ENCODE peak calls at places on chromosomes 4 and X, in seven cellular contexts. B is T1000; Y is GOT3; I is IMR-90; M is activated CD4-positive, alpha-beta T cell treated with anti-CD3 and anti-CD28 coated beads, Interleukin-2, amount 50 U/mL, for 48 hours; H is NAMALWA; Q is NCI-H774. G is an unnamed sample.
A peak's percentile ranks its signal among the peaks of the same experiment; 100 is the strongest.

GRCh38 chr4:112519689-112520597 is 4.0 kb upstream of the NEUROG2 start:
- DNase-seq in B (no peak), Y (no peak), I (no peak), M (peak; percentile 21), H (no peak), Q (no peak), G (no peak)

GRCh38 chr4:86720508-86721068 is 126.5 kb downstream of the PTPN13 start:
- DNase-seq in B (no peak), Y (no peak), I (peak; percentile 33), M (no peak), H (no peak), Q (no peak), G (no peak)

GRCh38 chr4:848803-849477 is 23.0 kb upstream of the CPLX1 start:
- DNase-seq in B (no peak), Y (no peak), I (no peak), M (no peak), H (no peak), Q (no peak), G (no peak)

GRCh38 chrX:46758956-46759644 is at the start of gene SLC9A7:
- DNase-seq in B (peak; percentile 48), Y (peak; percentile 50), I (peak; percentile 61), M (peak; percentile 83), H (peak; percentile 87), Q (peak; percentile 72), G (peak; percentile 43)

GRCh38 chrX:24902808-24903207 is 113.0 kb downstream of the ARX start:
- DNase-seq in B (no peak), Y (no peak), I (peak; percentile 96), M (no peak), H (no peak), Q (no peak), G (no peak)

GRCh38 chrX:50606300-50606950 is 135.8 kb upstream of the DGKK start:
- DNase-seq in B (no peak), Y (no peak), I (no peak), M (no peak), H (no peak), Q (no peak), G (no peak)

GRCh38 chr4:172962564-172963353 is 205.9 kb upstream of the GALNT7 start:
- DNase-seq in B (peak; percentile 48), Y (no peak), I (peak; percentile 96), M (no peak), H (no peak), Q (peak; percentile 8), G (peak; percentile 68)

GRCh38 chr4:5793514-5793913 is 82.5 kb downstream of the EVC start:
- DNase-seq in B (no peak), Y (no peak), I (no peak), M (no peak), H (no peak), Q (no peak), G (no peak)

GRCh38 chrX:10296581-10296980 is 139.8 kb downstream of the CLCN4 start:
- DNase-seq in B (no peak), Y (no peak), I (peak; percentile 82), M (no peak), H (no peak), Q (no peak), G (no peak)

GRCh38 chr4:89685277-89685676 is 151.7 kb downstream of the SNCA start:
- DNase-seq in B (no peak), Y (no peak), I (no peak), M (no peak), H (no peak), Q (no peak), G (no peak)

GRCh38 chrX:63934160-63934559 is 149.1 kb upstream of the ARHGEF9 start:
- DNase-seq in B (no peak), Y (no peak), I (no peak), M (no peak), H (no peak), Q (no peak), G (no peak)

GRCh38 chr4:41120297-41121217 is 93.8 kb downstream of the APBB2 start:
- DNase-seq in B (no peak), Y (no peak), I (peak; percentile 59), M (no peak), H (no peak), Q (no peak), G (no peak)

GRCh38 chrX:154596290-154596929 is 11.5 kb downstream of the CTAG1A start:
- DNase-seq in B (peak; percentile 56), Y (no peak), I (peak; percentile 16), M (no peak), H (no peak), Q (no peak), G (no peak)

GRCh38 chrX:49058794-49059193 is at the start of gene CCDC120:
- DNase-seq in B (no peak), Y (no peak), I (no peak), M (no peak), H (no peak), Q (no peak), G (no peak)

GRCh38 chr4:51843309-51844156 is 580 bp downstream of the DCUN1D4 start:
- DNase-seq in B (no peak), Y (no peak), I (peak; percentile 56), M (no peak), H (peak; percentile 46), Q (peak; percentile 70), G (peak; percentile 63)

GRCh38 chr4:56261027-56261426 is 126.3 kb downstream of the AASDH start:
- DNase-seq in B (no peak), Y (no peak), I (no peak), M (peak; percentile 66), H (no peak), Q (no peak), G (no peak)

GRCh38 chrX:68114573-68115199 is 318.6 kb downstream of the OPHN1 start:
- DNase-seq in B (no peak), Y (no peak), I (peak; percentile 16), M (no peak), H (peak; percentile 0), Q (no peak), G (no peak)

GRCh38 chr4:159026329-159026728 is 76.5 kb upstream of the RAPGEF2 start:
- DNase-seq in B (no peak), Y (no peak), I (no peak), M (no peak), H (peak; percentile 19), Q (no peak), G (no peak)

GRCh38 chr4:183505556-183506388 is 914 bp downstream of the ING2 start:
- DNase-seq in B (peak; percentile 37), Y (peak; percentile 30), I (peak; percentile 84), M (peak; percentile 88), H (peak; percentile 90), Q (peak; percentile 28), G (peak; percentile 36)

GRCh38 chrX:129706395-129707072 is 32.2 kb upstream of the XPNPEP2 start:
- DNase-seq in B (no peak), Y (no peak), I (no peak), M (no peak), H (no peak), Q (peak; percentile 34), G (peak; percentile 33)

GRCh38 chrX:144730486-144730885 is 516.8 kb upstream of the SPANXN1 start:
- DNase-seq in B (no peak), Y (no peak), I (no peak), M (no peak), H (no peak), Q (no peak), G (no peak)

GRCh38 chr4:8342651-8343050 is 73.1 kb downstream of the HTRA3 start:
- DNase-seq in B (no peak), Y (no peak), I (no peak), M (no peak), H (no peak), Q (no peak), G (no peak)

GRCh38 chr4:113049421-113050355 is at the start of gene ANK2:
- DNase-seq in B (no peak), Y (no peak), I (no peak), M (no peak), H (no peak), Q (peak; percentile 54), G (peak; percentile 40)

GRCh38 chr4:11704136-11704535 is 275.4 kb upstream of the HS3ST1 start:
- DNase-seq in B (no peak), Y (no peak), I (no peak), M (no peak), H (no peak), Q (no peak), G (no peak)

GRCh38 chr4:89681219-89681618 is 155.7 kb downstream of the SNCA start:
- DNase-seq in B (no peak), Y (no peak), I (no peak), M (no peak), H (no peak), Q (no peak), G (peak; percentile 55)

GRCh38 chrX:129777218-129777768 is 2.5 kb upstream of the SASH3 start:
- DNase-seq in B (no peak), Y (peak; percentile 7), I (no peak), M (peak; percentile 75), H (peak; percentile 76), Q (no peak), G (no peak)

GRCh38 chr4:158172558-158173258 is at the start of gene GASK1B:
- DNase-seq in B (no peak), Y (no peak), I (peak; percentile 64), M (no peak), H (peak; percentile 73), Q (peak; percentile 4), G (no peak)

GRCh38 chrX:81866873-81867272 is 665.0 kb downstream of the SH3BGRL start:
- DNase-seq in B (no peak), Y (no peak), I (no peak), M (no peak), H (no peak), Q (no peak), G (no peak)

GRCh38 chrX:84118769-84119168 is 69.2 kb downstream of the RPS6KA6 start:
- DNase-seq in B (no peak), Y (no peak), I (no peak), M (no peak), H (no peak), Q (no peak), G (no peak)

GRCh38 chr4:109065006-109065405 is 237.5 kb downstream of the COL25A1 start:
- DNase-seq in B (no peak), Y (no peak), I (no peak), M (no peak), H (no peak), Q (no peak), G (no peak)

GRCh38 chrX:96551320-96551872 is 133.2 kb upstream of the DIAPH2 start:
- DNase-seq in B (no peak), Y (no peak), I (no peak), M (no peak), H (no peak), Q (no peak), G (no peak)

GRCh38 chrX:154411322-154411980 is at the start of gene TAFAZZIN:
- DNase-seq in B (peak; percentile 10), Y (peak; percentile 20), I (peak; percentile 52), M (peak; percentile 77), H (peak; percentile 66), Q (peak; percentile 51), G (peak; percentile 26)

GRCh38 chr4:140092094-140092820 is 61.7 kb downstream of the MAML3 start:
- DNase-seq in B (no peak), Y (no peak), I (no peak), M (no peak), H (no peak), Q (peak; percentile 35), G (peak; percentile 64)

GRCh38 chrX:15675490-15675921 is 10.9 kb upstream of the CLTRN start:
- DNase-seq in B (peak; percentile 68), Y (peak; percentile 99), I (no peak), M (peak; percentile 86), H (peak; percentile 81), Q (peak; percentile 69), G (peak; percentile 58)

GRCh38 chr4:164700471-164700870 is 53.5 kb upstream of the SMIM31 start:
- DNase-seq in B (no peak), Y (no peak), I (no peak), M (peak; percentile 6), H (peak; percentile 52), Q (no peak), G (no peak)

GRCh38 chrX:17829526-17829925 is 31.6 kb downstream of the RAI2 start:
- DNase-seq in B (no peak), Y (no peak), I (no peak), M (no peak), H (no peak), Q (no peak), G (no peak)

GRCh38 chr4:119230288-119230687 is 17.8 kb downstream of the USP53 start:
- DNase-seq in B (no peak), Y (no peak), I (no peak), M (no peak), H (no peak), Q (no peak), G (no peak)

G was measured in SHP77.